ENCODE peak calls at places on chromosomes 3 and 15, in nine cellular contexts. D, B, R, H, S, O, T, Z and U are unnamed samples.

GRCh38 chr3:121976727-121977126 is 45.3 kb downstream of the ILDR1 start:
- DNase-seq in D (no peak), B (no peak), R (no peak), H (no peak), S (no peak), O (no peak), T (no peak), Z (no peak), U (no peak)

GRCh38 chr3:156837130-156837529 is 11.0 kb downstream of the LEKR1 start:
- DNase-seq in D (peak; percentile 37), B (no peak), R (no peak), H (no peak), S (no peak), O (peak; percentile 67), T (no peak), Z (no peak), U (no peak)

GRCh38 chr15:54101664-54102270 is 123.5 kb downstream of the UNC13C start:
- DNase-seq in D (no peak), B (no peak), R (no peak), H (no peak), S (no peak), O (no peak), T (no peak), Z (no peak), U (peak; percentile 6)

GRCh38 chr3:49661281-49661680 is 12.9 kb upstream of the APEH start:
- DNase-seq in D (no peak), B (no peak), R (no peak), H (no peak), S (no peak), O (no peak), T (no peak), Z (no peak), U (peak; percentile 14)

GRCh38 chr3:131804565-131805133 is 230.2 kb downstream of the CPNE4 start:
- DNase-seq in D (no peak), B (no peak), R (no peak), H (no peak), S (no peak), O (peak; percentile 3), T (no peak), Z (no peak), U (peak; percentile 7)

GRCh38 chr3:50272911-50273688 is 4.2 kb downstream of the SEMA3B start:
- DNase-seq in D (peak; percentile 37), B (peak; percentile 91), R (peak; percentile 65), H (peak; percentile 92), S (peak; percentile 94), O (peak; percentile 50), T (peak; percentile 99), Z (peak; percentile 93), U (peak; percentile 34)

GRCh38 chr3:183533410-183534132 is 21.9 kb downstream of the KLHL6 start:
- DNase-seq in D (no peak), B (peak; percentile 74), R (no peak), H (no peak), S (no peak), O (no peak), T (no peak), Z (no peak), U (no peak)

GRCh38 chr3:51099794-51100542 is 285.1 kb upstream of the MANF start:
- DNase-seq in D (peak; percentile 52), B (peak; percentile 30), R (no peak), H (no peak), S (no peak), O (peak; percentile 53), T (no peak), Z (peak; percentile 63), U (peak; percentile 33)

GRCh38 chr15:22796079-22796478 is 9.6 kb downstream of the NIPA1 start:
- DNase-seq in D (no peak), B (peak; percentile 59), R (no peak), H (no peak), S (no peak), O (no peak), T (no peak), Z (no peak), U (no peak)

GRCh38 chr15:58036579-58036978 is 28.9 kb downstream of the ALDH1A2 start:
- DNase-seq in D (no peak), B (no peak), R (no peak), H (no peak), S (no peak), O (no peak), T (no peak), Z (no peak), U (no peak)

GRCh38 chr3:20043398-20043797 is 3.2 kb downstream of the KAT2B start:
- DNase-seq in D (no peak), B (peak; percentile 75), R (peak; percentile 24), H (peak; percentile 63), S (no peak), O (no peak), T (peak; percentile 49), Z (no peak), U (peak; percentile 13)

GRCh38 chr3:9778102-9778501 is 8.4 kb upstream of the CAMK1 start:
- DNase-seq in D (peak; percentile 65), B (no peak), R (no peak), H (no peak), S (no peak), O (peak; percentile 65), T (no peak), Z (no peak), U (no peak)

GRCh38 chr15:70704166-70704565 is 59.2 kb downstream of the UACA start:
- DNase-seq in D (no peak), B (no peak), R (no peak), H (no peak), S (no peak), O (no peak), T (no peak), Z (no peak), U (no peak)

GRCh38 chr3:87674397-87675161 is 384.2 kb downstream of the CGGBP1 start:
- DNase-seq in D (no peak), B (peak; percentile 69), R (no peak), H (no peak), S (no peak), O (no peak), T (peak; percentile 20), Z (no peak), U (no peak)

GRCh38 chr3:25580534-25580933 is 84.2 kb downstream of the TOP2B start:
- DNase-seq in D (no peak), B (no peak), R (no peak), H (no peak), S (no peak), O (no peak), T (no peak), Z (no peak), U (no peak)

GRCh38 chr15:31175484-31175883 is 74.0 kb upstream of the TRPM1 start:
- DNase-seq in D (no peak), B (no peak), R (no peak), H (no peak), S (no peak), O (no peak), T (no peak), Z (no peak), U (no peak)

GRCh38 chr15:77031376-77032050 is 36.6 kb downstream of the PSTPIP1 start:
- DNase-seq in D (no peak), B (peak; percentile 68), R (peak; percentile 32), H (no peak), S (no peak), O (no peak), T (peak; percentile 82), Z (no peak), U (no peak)